ENCODE peak calls at places on chromosomes 3 and 15, in ten cellular contexts. C is hepatocyte; Z is mucosa of descending colon; P is CD8-positive, alpha-beta memory T cell; J is HepG2; E is K562; Q is aorta; N is GM06990; O is left lung; K is neural progenitor cell. V is an unnamed sample.

GRCh38 chr15:82043130-82043673 is 2.6 kb downstream of the MEX3B start:
- DNase-seq in Z (no peak), J (no peak), C (no peak), E (no peak), P (no peak), K (peak), Q (peak), N (peak), O (no peak), V (peak)

GRCh38 chr3:181712190-181712504 is 422 bp downstream of the SOX2 start:
- DNase-seq in Q (no peak), K (peak), O (no peak), C (no peak), N (no peak), Z (no peak), E (no peak), J (no peak), P (no peak), V (no peak)

GRCh38 chr3:11155341-11156025 is 1.2 kb downstream of the HRH1 start:
- DNase-seq in N (no peak), K (peak), E (peak), C (peak), P (no peak), Q (peak), J (peak), O (peak), Z (peak), V (peak)

GRCh38 chr3:110031975-110032374 is 694.6 kb upstream of the DPPA4 start:
- DNase-seq in K (no peak), C (no peak), Q (no peak), P (no peak), E (no peak), Z (no peak), N (no peak), J (no peak), O (no peak), V (no peak)

GRCh38 chr3:153289334-153289808 is 127.3 kb downstream of the RAP2B start:
- DNase-seq in K (no peak), P (no peak), O (no peak), Q (no peak), Z (no peak), E (peak), N (no peak), C (no peak), J (no peak), V (no peak)

GRCh38 chr15:91706366-91707032 is 147.0 kb upstream of the SLCO3A1 start:
- DNase-seq in O (peak), P (peak), Q (peak), Z (peak), J (peak), C (peak), E (peak), K (peak), N (peak), V (peak)

GRCh38 chr3:49171119-49171774 is at the start of gene KLHDC8B:
- DNase-seq in Z (peak), J (peak), Q (peak), K (peak), E (peak), C (peak), P (peak), N (peak), O (peak), V (peak)

GRCh38 chr3:72306800-72307341 is 521.9 kb upstream of the PROK2 start:
- DNase-seq in O (no peak), E (no peak), P (no peak), N (no peak), Q (no peak), Z (no peak), K (peak), C (peak), J (no peak), V (peak)

GRCh38 chr3:117688583-117688982 is 979.0 kb downstream of the TUSC7 start:
- DNase-seq in N (no peak), J (no peak), C (no peak), K (no peak), Z (no peak), P (no peak), O (no peak), Q (no peak), E (no peak), V (peak)

GRCh38 chr3:106814231-106814630 is 563.0 kb upstream of the CCDC54 start:
- DNase-seq in N (no peak), E (no peak), C (no peak), P (no peak), Z (no peak), Q (peak), J (no peak), K (no peak), O (no peak), V (no peak)

GRCh38 chr15:63860161-63860954 is 26.6 kb upstream of the HERC1 start:
- DNase-seq in K (no peak), P (peak), O (no peak), E (peak), Q (no peak), C (no peak), Z (peak), J (no peak), N (no peak), V (no peak)

GRCh38 chr3:178084938-178085816 is 451.1 kb upstream of the KCNMB2 start:
- DNase-seq in N (no peak), Q (peak), P (no peak), K (peak), O (peak), J (peak), E (no peak), Z (peak), C (peak), V (peak)

GRCh38 chr15:67413770-67414429 is 107.0 kb upstream of the C15orf61 start:
- DNase-seq in Q (no peak), J (peak), Z (no peak), K (no peak), N (no peak), P (no peak), C (peak), E (peak), O (no peak), V (no peak)

GRCh38 chr15:40470423-40471104 is at the start of gene CHST14:
- DNase-seq in K (peak), E (peak), P (peak), Z (peak), J (peak), O (peak), N (peak), Q (peak), C (peak), V (peak)

GRCh38 chr3:58335432-58335947 is 2.8 kb downstream of the PXK start:
- DNase-seq in O (no peak), K (no peak), P (no peak), Q (no peak), J (no peak), E (no peak), N (no peak), Z (no peak), C (no peak), V (no peak)

GRCh38 chr3:55879901-55880331 is 392.8 kb upstream of the WNT5A start:
- DNase-seq in O (no peak), C (no peak), P (no peak), Z (no peak), J (no peak), N (no peak), K (no peak), Q (no peak), E (no peak), V (no peak)
- H3K4me3 ChIP-seq in O (no peak), C (no peak), P (no peak), Z (no peak), J (no peak), N (no peak), K (no peak), Q (no peak), E (no peak), V (no peak)

GRCh38 chr3:8962226-8962861 is 928 bp downstream of the RAD18 start:
- DNase-seq in E (no peak), J (no peak), P (no peak), Q (no peak), O (no peak), Z (no peak), K (no peak), C (no peak), N (no peak), V (no peak)
- H3K4me3 ChIP-seq in E (peak), J (peak), P (peak), Q (peak), O (peak), Z (no peak), K (peak), C (peak), N (peak), V (peak)

GRCh38 chr3:17749705-17750293 is 7.4 kb upstream of the TBC1D5 start:
- DNase-seq in E (no peak), C (peak), P (no peak), O (no peak), Z (no peak), J (no peak), K (no peak), Q (no peak), N (no peak), V (no peak)
- H3K4me3 ChIP-seq in E (no peak), C (no peak), P (peak), O (no peak), Z (no peak), J (peak), K (no peak), Q (no peak), N (peak), V (no peak)

GRCh38 chr3:149654188-149654601 is 3.6 kb downstream of the WWTR1 start:
- DNase-seq in P (no peak), K (no peak), N (no peak), Q (no peak), C (no peak), E (no peak), O (no peak), Z (no peak), J (no peak), V (no peak)

GRCh38 chr3:149657796-149658443 is at the start of gene WWTR1:
- DNase-seq in C (peak), E (no peak), K (peak), O (peak), J (peak), P (no peak), Z (peak), N (peak), Q (peak), V (peak)

GRCh38 chr3:149657458-149657795 is 398 bp downstream of the WWTR1 start:
- DNase-seq in K (peak), O (peak), Z (peak), J (no peak), P (no peak), Q (no peak), C (peak), N (no peak), E (no peak), V (peak)

GRCh38 chr3:149653564-149653963 is 4.3 kb downstream of the WWTR1 start:
- DNase-seq in J (peak), N (no peak), Z (no peak), O (no peak), Q (no peak), E (no peak), C (no peak), K (no peak), P (no peak), V (no peak)

GRCh38 chr3:149655826-149656599 is 1.8 kb downstream of the WWTR1 start:
- DNase-seq in Z (no peak), C (no peak), E (no peak), Q (no peak), N (no peak), K (no peak), O (no peak), J (no peak), P (no peak), V (no peak)
- H3K4me3 ChIP-seq in Z (no peak), C (peak), E (no peak), Q (peak), N (no peak), K (peak), O (peak), J (peak), P (no peak), V (peak)

GRCh38 chr3:192490720-192491119 is 236.6 kb downstream of the FGF12 start:
- DNase-seq in P (no peak), O (no peak), E (no peak), Q (no peak), N (no peak), C (no peak), K (no peak), J (no peak), Z (no peak), V (no peak)

GRCh38 chr3:192496951-192497350 is 230.4 kb downstream of the FGF12 start:
- DNase-seq in K (no peak), E (no peak), C (no peak), N (no peak), Z (no peak), J (no peak), P (no peak), Q (no peak), O (no peak), V (no peak)

GRCh38 chr3:192489579-192489978 is 237.8 kb downstream of the FGF12 start:
- DNase-seq in E (no peak), Z (no peak), C (no peak), O (no peak), Q (no peak), J (no peak), K (no peak), P (no peak), N (no peak), V (no peak)

DNA sequence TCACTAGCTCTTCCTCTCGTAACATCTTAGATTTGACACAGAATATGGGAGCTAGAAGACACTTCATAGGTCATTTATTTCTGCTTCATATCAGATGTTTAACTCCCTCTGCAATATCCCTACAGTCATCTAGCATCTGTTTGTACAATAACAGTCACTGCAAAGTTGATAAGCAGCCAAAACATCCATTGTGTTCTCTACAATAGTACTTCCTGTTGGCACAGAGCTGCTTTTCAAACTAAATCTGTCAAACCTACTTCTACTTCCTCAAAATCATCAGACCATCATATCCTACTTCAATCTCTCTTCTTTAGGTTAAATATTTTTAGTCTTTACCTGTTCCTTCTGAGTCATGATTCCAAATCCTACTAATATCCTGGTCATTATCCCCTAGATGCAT is 233.2 kb downstream of the FGF12 start:
- DNase-seq in C (no peak), J (no peak), N (peak), E (no peak), K (no peak), P (no peak), Q (no peak), O (no peak), Z (peak), V (no peak)
- H3K4me3 ChIP-seq in C (no peak), J (no peak), N (no peak), E (no peak), K (no peak), P (no peak), Q (no peak), O (no peak), Z (no peak), V (no peak)

GRCh38 chr3:185137821-185138220 is 15.0 kb downstream of the C3orf70 start:
- DNase-seq in C (no peak), Q (no peak), O (no peak), P (no peak), J (no peak), Z (no peak), K (no peak), E (no peak), N (no peak), V (no peak)

GRCh38 chr3:185129051-185129450 is 23.8 kb downstream of the C3orf70 start:
- DNase-seq in N (no peak), K (no peak), Z (no peak), Q (no peak), O (no peak), C (no peak), P (no peak), E (no peak), J (peak), V (no peak)

GRCh38 chr3:185131602-185132256 is 21.1 kb downstream of the C3orf70 start:
- DNase-seq in N (no peak), K (peak), O (no peak), P (no peak), C (no peak), Z (no peak), Q (no peak), J (peak), E (no peak), V (no peak)

DNA sequence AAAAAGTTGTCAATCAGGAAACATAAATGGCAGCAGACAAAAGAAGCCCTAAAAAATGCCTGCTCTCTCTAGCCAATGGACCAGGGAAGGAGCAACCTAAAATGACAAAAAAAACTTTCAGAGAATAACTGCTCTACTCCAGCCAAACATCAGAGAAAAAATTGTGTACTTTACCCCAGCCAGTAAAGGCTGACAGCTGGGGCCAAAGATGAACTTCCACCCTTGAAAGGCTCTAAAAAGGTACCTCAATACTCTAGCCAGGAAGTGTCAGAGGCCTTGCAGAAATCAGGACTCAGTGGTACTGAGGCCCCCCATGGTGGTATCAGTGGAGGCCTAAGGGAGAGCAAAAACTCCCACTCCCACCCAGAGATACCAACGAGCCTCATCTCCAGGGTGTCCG is 18.3 kb downstream of the C3orf70 start:
- DNase-seq in O (no peak), P (no peak), E (no peak), N (no peak), J (no peak), K (no peak), Z (no peak), Q (no peak), C (no peak), V (no peak)
- H3K4me3 ChIP-seq in O (no peak), P (no peak), E (no peak), N (no peak), J (no peak), K (no peak), Z (no peak), Q (no peak), C (no peak), V (no peak)

V was measured in H7.